ENCODE peak calls at places on chromosomes 7 and 10, in nine cellular contexts. U is heart right ventricle, F is heart left ventricle, I is mucosa of descending colon, Q is lower lobe of right lung, H is gastrocnemius medialis, Z is HCT116, K is pancreas, W is Peyer's patch. O is an unnamed sample.

GRCh38 chr7:33965116-33965827 is 59.9 kb downstream of the BMPER start:
- DNase-seq in U (no peak), F (no peak), I (no peak), Q (no peak), H (peak; percentile 34), Z (no peak), K (no peak), W (no peak), O (no peak)

GRCh38 chr7:16260236-16260728 is 161.1 kb downstream of the CRPPA start:
- DNase-seq in U (no peak), F (no peak), I (no peak), Q (no peak), H (no peak), Z (no peak), K (no peak), W (no peak), O (no peak)

GRCh38 chr10:58178811-58179210 is 88.9 kb downstream of the IPMK start:
- DNase-seq in U (no peak), F (no peak), I (no peak), Q (no peak), H (no peak), Z (no peak), K (no peak), W (no peak), O (no peak)

GRCh38 chr10:124222298-124223000 is 129.1 kb upstream of the CHST15 start:
- DNase-seq in U (no peak), F (no peak), I (no peak), Q (no peak), H (no peak), Z (no peak), K (no peak), W (no peak), O (no peak)

GRCh38 chr7:41508755-41509154 is 194.1 kb downstream of the INHBA start:
- DNase-seq in U (no peak), F (no peak), I (no peak), Q (no peak), H (no peak), Z (no peak), K (no peak), W (no peak), O (no peak)

GRCh38 chr7:39709768-39710291 is 86.5 kb downstream of the RALA start:
- DNase-seq in U (no peak), F (peak; percentile 26), I (no peak), Q (no peak), H (no peak), Z (no peak), K (peak; percentile 21), W (no peak), O (peak; percentile 51)

GRCh38 chr10:48523212-48523819 is 81.6 kb downstream of the ARHGAP22 start:
- DNase-seq in U (peak; percentile 48), F (peak; percentile 53), I (no peak), Q (no peak), H (peak; percentile 20), Z (peak; percentile 19), K (peak; percentile 48), W (no peak), O (peak; percentile 72)

GRCh38 chr10:49608925-49609282 is 1.2 kb upstream of the SLC18A3 start:
- DNase-seq in U (no peak), F (no peak), I (no peak), Q (no peak), H (no peak), Z (no peak), K (no peak), W (peak; percentile 48), O (no peak)

GRCh38 chr10:335151-335800 is 200.0 kb downstream of the ZMYND11 start:
- DNase-seq in U (no peak), F (no peak), I (no peak), Q (no peak), H (no peak), Z (no peak), K (no peak), W (no peak), O (no peak)

GRCh38 chr10:117366741-117367140 is 8.5 kb downstream of the PDZD8 start:
- DNase-seq in U (no peak), F (no peak), I (no peak), Q (no peak), H (no peak), Z (no peak), K (no peak), W (no peak), O (no peak)

GRCh38 chr7:98224701-98225181 is 13.5 kb downstream of the BHLHA15 start:
- DNase-seq in U (no peak), F (peak; percentile 12), I (peak; percentile 43), Q (peak; percentile 39), H (no peak), Z (no peak), K (no peak), W (peak; percentile 20), O (peak; percentile 41)

GRCh38 chr10:116540814-116541213 is 4.9 kb upstream of the PNLIP start:
- DNase-seq in U (no peak), F (no peak), I (no peak), Q (no peak), H (no peak), Z (no peak), K (no peak), W (no peak), O (no peak)

GRCh38 chr10:133568287-133568614 is 2.9 kb upstream of the SYCE1 start:
- DNase-seq in U (no peak), F (no peak), I (no peak), Q (no peak), H (no peak), Z (no peak), K (no peak), W (no peak), O (peak; percentile 36)
- H3K9me3 ChIP-seq in U (peaks cover 18% of the 10 kb centered on the region), F (peaks cover 5% of the 10 kb centered on the region), I (peaks cover 4% of the 10 kb centered on the region), Q (peaks cover 4% of the 10 kb centered on the region), H (peaks cover 3% of the 10 kb centered on the region), Z (no peaks in the 10 kb centered on the region), K (peaks cover 3% of the 10 kb centered on the region), W (no peaks in the 10 kb centered on the region), O (no peaks in the 10 kb centered on the region)

GRCh38 chr7:71472962-71473361 is 341.0 kb downstream of the GALNT17 start:
- DNase-seq in U (no peak), F (no peak), I (no peak), Q (no peak), H (no peak), Z (no peak), K (no peak), W (no peak), O (no peak)

GRCh38 chr7:71477441-71477840 is 345.5 kb downstream of the GALNT17 start:
- DNase-seq in U (no peak), F (no peak), I (no peak), Q (no peak), H (no peak), Z (no peak), K (no peak), W (no peak), O (no peak)

GRCh38 chr7:71479231-71479630 is 347.3 kb downstream of the GALNT17 start:
- DNase-seq in U (no peak), F (no peak), I (no peak), Q (no peak), H (no peak), Z (no peak), K (no peak), W (no peak), O (no peak)

GRCh38 chr7:71470948-71471347 is 339.0 kb downstream of the GALNT17 start:
- DNase-seq in U (no peak), F (no peak), I (no peak), Q (no peak), H (no peak), Z (no peak), K (no peak), W (no peak), O (no peak)

GRCh38 chr7:71473366-71473967 is 341.5 kb downstream of the GALNT17 start:
- DNase-seq in U (no peak), F (no peak), I (no peak), Q (no peak), H (no peak), Z (no peak), K (no peak), W (no peak), O (no peak)
- H3K9me3 ChIP-seq in U (peaks cover 14% of the 10 kb centered on the region), F (no peaks in the 10 kb centered on the region), I (peaks cover 49% of the 10 kb centered on the region), Q (no peaks in the 10 kb centered on the region), H (no peaks in the 10 kb centered on the region), Z (peaks cover 6% of the 10 kb centered on the region), K (no peaks in the 10 kb centered on the region), W (no peaks in the 10 kb centered on the region), O (peaks cover 2% of the 10 kb centered on the region)

GRCh38 chr7:158080899-158081445 is 506.7 kb downstream of the PTPRN2 start:
- DNase-seq in U (no peak), F (no peak), I (no peak), Q (no peak), H (no peak), Z (no peak), K (no peak), W (no peak), O (no peak)
- H3K9me3 ChIP-seq in U (no peaks in the 10 kb centered on the region), F (no peaks in the 10 kb centered on the region), I (no peaks in the 10 kb centered on the region), Q (no peaks in the 10 kb centered on the region), H (no peaks in the 10 kb centered on the region), Z (no peaks in the 10 kb centered on the region), K (no peaks in the 10 kb centered on the region), W (no peaks in the 10 kb centered on the region), O (no peaks in the 10 kb centered on the region)

GRCh38 chr7:158076215-158076614 is 511.4 kb downstream of the PTPRN2 start:
- DNase-seq in U (no peak), F (no peak), I (no peak), Q (no peak), H (no peak), Z (no peak), K (peak; percentile 8), W (no peak), O (no peak)

GRCh38 chr7:158073845-158074840 is 513.5 kb downstream of the PTPRN2 start:
- DNase-seq in U (no peak), F (no peak), I (no peak), Q (no peak), H (no peak), Z (no peak), K (no peak), W (no peak), O (no peak)

GRCh38 chr7:158074896-158075632 is 512.6 kb downstream of the PTPRN2 start:
- DNase-seq in U (no peak), F (no peak), I (no peak), Q (no peak), H (no peak), Z (no peak), K (no peak), W (no peak), O (no peak)

GRCh38 chr7:158076656-158077055 is 511.0 kb downstream of the PTPRN2 start:
- DNase-seq in U (no peak), F (no peak), I (no peak), Q (no peak), H (no peak), Z (no peak), K (peak; percentile 10), W (no peak), O (no peak)

GRCh38 chr7:158075633-158076001 is 512.0 kb downstream of the PTPRN2 start:
- DNase-seq in U (no peak), F (no peak), I (no peak), Q (no peak), H (no peak), Z (no peak), K (no peak), W (no peak), O (no peak)
- H3K9me3 ChIP-seq in U (no peaks in the 10 kb centered on the region), F (no peaks in the 10 kb centered on the region), I (no peaks in the 10 kb centered on the region), Q (no peaks in the 10 kb centered on the region), H (no peaks in the 10 kb centered on the region), Z (no peaks in the 10 kb centered on the region), K (no peaks in the 10 kb centered on the region), W (no peaks in the 10 kb centered on the region), O (no peaks in the 10 kb centered on the region)

O was measured in right cardiac atrium.